ENCODE peak calls at places on chromosome 9, in five cellular contexts. J, G, V, D and E are unnamed samples.

GRCh38 chr9:105047652-105048031 is 119.7 kb upstream of the ABCA1 start:
- DNase-seq in G (no peak), J (no peak), D (no peak), V (no peak), E (no peak)

GRCh38 chr9:128092199-128092977 is 24.4 kb downstream of the SLC25A25 start:
- DNase-seq in D (no peak), G (no peak), V (no peak), J (no peak), E (no peak)

GRCh38 chr9:87640385-87640795 is 85.5 kb upstream of the CTSL start:
- DNase-seq in J (no peak), V (peak; percentile 23), D (no peak), G (no peak), E (no peak)

GRCh38 chr9:138073808-138074207 is 196.2 kb downstream of the CACNA1B start:
- DNase-seq in G (no peak), J (no peak), D (no peak), V (no peak), E (no peak)

GRCh38 chr9:120742951-120743416 is 28.7 kb upstream of the MEGF9 start:
- DNase-seq in D (peak; percentile 55), V (peak; percentile 35), G (no peak), J (no peak), E (peak; percentile 47)

GRCh38 chr9:71984388-71985069 is 73.1 kb downstream of the C9orf85 start:
- DNase-seq in J (no peak), D (no peak), G (no peak), V (no peak), E (peak; percentile 64)

GRCh38 chr9:114047717-114048116 is 30.4 kb downstream of the AMBP start:
- DNase-seq in G (peak; percentile 44), V (no peak), D (no peak), J (no peak), E (no peak)

GRCh38 chr9:81584099-81584498 is 105.2 kb downstream of the TLE1 start:
- DNase-seq in J (no peak), D (no peak), V (no peak), G (no peak), E (no peak)

GRCh38 chr9:121771418-121771817 is 120.0 kb downstream of the DAB2IP start:
- DNase-seq in V (no peak), G (no peak), J (no peak), D (no peak), E (no peak)

GRCh38 chr9:88177343-88177742 is 39.1 kb upstream of the SPATA31C2 start:
- DNase-seq in G (no peak), V (no peak), D (no peak), J (no peak), E (no peak)

GRCh38 chr9:21661626-21662025 is 140.8 kb upstream of the MTAP start:
- DNase-seq in J (no peak), G (no peak), V (no peak), D (no peak), E (no peak)

GRCh38 chr9:113631811-113632665 is 168.5 kb downstream of the RGS3 start:
- DNase-seq in J (no peak), V (no peak), G (peak; percentile 31), D (no peak), E (no peak)

GRCh38 chr9:30065888-30066287 is 2318.6 kb upstream of the ACO1 start:
- DNase-seq in J (no peak), D (no peak), V (peak; percentile 23), G (no peak), E (no peak)

GRCh38 chr9:134002796-134003195 is 10.7 kb upstream of the VAV2 start:
- DNase-seq in V (no peak), J (no peak), D (no peak), G (no peak), E (no peak)

GRCh38 chr9:134178781-134179551 is 14.6 kb upstream of the RNU6ATAC start:
- DNase-seq in D (no peak), G (peak; percentile 79), J (no peak), V (no peak), E (no peak)

GRCh38 chr9:14303526-14303925 is 10.4 kb downstream of the NFIB start:
- DNase-seq in V (no peak), D (no peak), G (no peak), J (no peak), E (no peak)

GRCh38 chr9:38285236-38285635 is 107.3 kb upstream of the ALDH1B1 start:
- DNase-seq in D (no peak), V (no peak), J (no peak), G (no peak), E (no peak)

GRCh38 chr9:29556317-29556716 is 1983.0 kb upstream of the C9orf72 start:
- DNase-seq in D (no peak), G (no peak), V (no peak), J (no peak), E (no peak)

GRCh38 chr9:129497837-129498450 is 123.0 kb downstream of the C9orf50 start:
- DNase-seq in D (no peak), J (no peak), V (no peak), G (no peak), E (no peak)

GRCh38 chr9:35237303-35237702 is 75.5 kb downstream of the UNC13B start:
- DNase-seq in D (no peak), V (no peak), G (no peak), J (no peak), E (no peak)

GRCh38 chr9:89542461-89543021 is 44.6 kb upstream of the SEMA4D start:
- DNase-seq in D (no peak), G (peak; percentile 60), J (no peak), V (no peak), E (no peak)

GRCh38 chr9:34983209-34983608 is 6.3 kb upstream of the DNAJB5 start:
- DNase-seq in D (no peak), G (no peak), J (no peak), V (no peak), E (no peak)

GRCh38 chr9:115944166-115944948 is 209.2 kb upstream of the PAPPA start:
- DNase-seq in G (peak; percentile 86), J (no peak), V (peak; percentile 52), D (peak; percentile 54), E (peak; percentile 97)

GRCh38 chr9:7154003-7154619 is 396.3 kb downstream of the KDM4C start:
- DNase-seq in G (no peak), J (no peak), D (no peak), V (no peak), E (no peak)

GRCh38 chr9:715310-715709 is 126.2 kb upstream of the DMRT1 start:
- DNase-seq in J (no peak), V (no peak), D (no peak), G (no peak), E (no peak)

GRCh38 chr9:133516256-133516960 is 8.4 kb downstream of the MYMK start:
- DNase-seq in J (no peak), G (no peak), V (no peak), D (no peak), E (no peak)

GRCh38 chr9:88682431-88682831 is 147.5 kb downstream of the NXNL2 start:
- DNase-seq in D (no peak), G (no peak), J (no peak), V (no peak), E (no peak)

GRCh38 chr9:120294003-120294402 is 286.0 kb downstream of the CDK5RAP2 start:
- DNase-seq in D (no peak), G (no peak), V (no peak), J (no peak), E (no peak)

GRCh38 chr9:136358016-136358415 is 5.5 kb downstream of the DNLZ start:
- DNase-seq in J (no peak), V (no peak), D (no peak), G (no peak), E (no peak)

GRCh38 chr9:35490155-35490909 is 421 bp downstream of the RUSC2 start:
- DNase-seq in D (no peak), J (no peak), V (no peak), G (no peak), E (no peak)

GRCh38 chr9:133242991-133243390 is 32.0 kb downstream of the ABO start:
- DNase-seq in D (no peak), V (no peak), G (no peak), J (no peak), E (no peak)

GRCh38 chr9:137303031-137303892 is 1.2 kb upstream of the NRARP start:
- DNase-seq in J (no peak), D (no peak), G (no peak), V (no peak), E (no peak)

GRCh38 chr9:95981741-95982390 is 106.4 kb downstream of the ERCC6L2 start:
- DNase-seq in J (no peak), G (no peak), D (no peak), V (no peak), E (peak; percentile 41)

GRCh38 chr9:106588601-106589000 is 274.4 kb upstream of the ZNF462 start:
- DNase-seq in V (no peak), J (no peak), D (peak; percentile 15), G (no peak), E (no peak)

GRCh38 chr9:78778843-78779486 is 482.0 kb downstream of the PSAT1 start:
- DNase-seq in G (no peak), V (no peak), D (no peak), J (no peak), E (no peak)

GRCh38 chr9:134647359-134648115 is 5.9 kb downstream of the COL5A1 start:
- DNase-seq in D (no peak), G (no peak), V (no peak), J (no peak), E (no peak)

GRCh38 chr9:32552172-32552872 is at the start of the genes SMIM27 and TOPORS:
- DNase-seq in V (peak; percentile 56), G (peak; percentile 94), J (peak; percentile 89), D (peak; percentile 61), E (peak; percentile 90)